ENCODE peak calls at places on chromosome 4, in seven cellular contexts. Y, E, D, C, A, K and S are unnamed samples.

GRCh38 chr4:7949759-7950158 is 10.1 kb upstream of the AFAP1 start:
- DNase-seq in A (no peak), E (no peak), C (no peak), D (no peak), K (no peak), Y (no peak), S (no peak)

GRCh38 chr4:146222313-146222712 is 8.0 kb downstream of the REELD1 start:
- DNase-seq in C (peak; percentile 89), D (peak; percentile 53), A (no peak), Y (no peak), K (no peak), E (peak; percentile 54), S (peak; percentile 75)

GRCh38 chr4:2078584-2078983 is 19.5 kb downstream of the NAT8L start:
- DNase-seq in D (no peak), A (no peak), K (no peak), C (no peak), Y (no peak), E (no peak), S (no peak)

GRCh38 chr4:182955411-182955810 is 38.2 kb upstream of the DCTD start:
- DNase-seq in E (peak; percentile 68), A (no peak), C (peak; percentile 51), D (no peak), K (no peak), Y (no peak), S (no peak)

GRCh38 chr4:139875456-139875855 is 209.8 kb downstream of the MGST2 start:
- DNase-seq in E (no peak), D (peak; percentile 61), A (peak; percentile 82), C (no peak), Y (peak; percentile 64), K (peak; percentile 17), S (no peak)

GRCh38 chr4:54228064-54228527 is 997 bp upstream of the PDGFRA start:
- DNase-seq in K (no peak), Y (peak; percentile 81), A (peak; percentile 84), C (peak; percentile 89), D (peak; percentile 85), E (peak; percentile 82), S (peak; percentile 12)

GRCh38 chr4:71377561-71377960 is 38.7 kb downstream of the SLC4A4 start:
- DNase-seq in C (peak; percentile 93), D (no peak), K (no peak), A (no peak), Y (no peak), E (peak; percentile 95), S (no peak)

GRCh38 chr4:125191252-125191651 is 123.5 kb upstream of the FAT4 start:
- DNase-seq in E (peak; percentile 93), C (no peak), A (no peak), D (no peak), K (no peak), Y (no peak), S (no peak)

GRCh38 chr4:136784326-136784725 is 748.0 kb downstream of the PCDH18 start:
- DNase-seq in E (peak; percentile 10), A (no peak), Y (no peak), C (no peak), K (no peak), D (no peak), S (no peak)

GRCh38 chr4:119962631-119963030 is 104.0 kb downstream of the MAD2L1 start:
- DNase-seq in D (no peak), A (no peak), E (peak; percentile 5), K (no peak), C (no peak), Y (no peak), S (no peak)
- H2BK120ac ChIP-seq in D (no peak overlapping the region), A (no peak overlapping the region), E (no peak overlapping the region), K (no peak overlapping the region), C (no peak overlapping the region), Y (no peak overlapping the region), S (no peak overlapping the region)

GRCh38 chr4:123616970-123617392 is 220.4 kb downstream of the SPRY1 start:
- DNase-seq in A (no peak), K (no peak), E (no peak), C (peak; percentile 94), Y (no peak), D (peak; percentile 74), S (peak; percentile 42)
- H3K4me1 ChIP-seq in A (no peaks in the 10 kb centered on the region), K (no peaks in the 10 kb centered on the region), E (peaks cover 6% of the 10 kb centered on the region), C (no peaks in the 10 kb centered on the region), Y (peaks cover 25% of the 10 kb centered on the region), D (no peaks in the 10 kb centered on the region), S (peaks cover 5% of the 10 kb centered on the region)

GRCh38 chr4:147336252-147336651 is 144.6 kb upstream of the EDNRA start:
- DNase-seq in E (no peak), Y (no peak), K (no peak), D (no peak), C (peak; percentile 42), A (no peak), S (no peak)

GRCh38 chr4:147332101-147332500 is 148.8 kb upstream of the EDNRA start:
- DNase-seq in E (no peak), C (no peak), D (no peak), Y (no peak), A (no peak), K (no peak), S (no peak)

GRCh38 chr4:147339116-147339515 is 141.8 kb upstream of the EDNRA start:
- DNase-seq in E (peak; percentile 36), K (no peak), Y (no peak), D (no peak), C (no peak), A (no peak), S (no peak)

GRCh38 chr4:147335183-147335582 is 145.7 kb upstream of the EDNRA start:
- DNase-seq in K (no peak), D (no peak), E (no peak), C (no peak), Y (no peak), A (no peak), S (no peak)

GRCh38 chr4:147334478-147334877 is 146.4 kb upstream of the EDNRA start:
- DNase-seq in Y (no peak), K (no peak), A (no peak), C (peak; percentile 80), D (no peak), E (peak; percentile 86), S (no peak)
- H2BK5ac ChIP-seq in Y (no peak overlapping the region), K (no peak overlapping the region), A (no peak overlapping the region), C (no peak overlapping the region), D (no peak overlapping the region), E (peak overlapping the region; percentile 80), S (no peak overlapping the region)

GRCh38 chr4:150033109-150033508 is 45.1 kb upstream of the DCLK2 start:
- DNase-seq in E (no peak), K (no peak), D (peak; percentile 51), Y (no peak), A (no peak), C (no peak), S (no peak)

GRCh38 chr4:150033937-150034336 is 44.3 kb upstream of the DCLK2 start:
- DNase-seq in E (peak; percentile 87), Y (no peak), A (no peak), D (no peak), C (peak; percentile 26), K (no peak), S (no peak)

GRCh38 chr4:150038335-150039076 is 39.7 kb upstream of the DCLK2 start:
- DNase-seq in Y (no peak), D (no peak), A (no peak), K (no peak), C (no peak), E (no peak), S (no peak)

GRCh38 chr4:150039790-150040189 is 38.5 kb upstream of the DCLK2 start:
- DNase-seq in A (no peak), D (peak; percentile 26), Y (no peak), C (no peak), E (no peak), K (no peak), S (no peak)

DNA sequence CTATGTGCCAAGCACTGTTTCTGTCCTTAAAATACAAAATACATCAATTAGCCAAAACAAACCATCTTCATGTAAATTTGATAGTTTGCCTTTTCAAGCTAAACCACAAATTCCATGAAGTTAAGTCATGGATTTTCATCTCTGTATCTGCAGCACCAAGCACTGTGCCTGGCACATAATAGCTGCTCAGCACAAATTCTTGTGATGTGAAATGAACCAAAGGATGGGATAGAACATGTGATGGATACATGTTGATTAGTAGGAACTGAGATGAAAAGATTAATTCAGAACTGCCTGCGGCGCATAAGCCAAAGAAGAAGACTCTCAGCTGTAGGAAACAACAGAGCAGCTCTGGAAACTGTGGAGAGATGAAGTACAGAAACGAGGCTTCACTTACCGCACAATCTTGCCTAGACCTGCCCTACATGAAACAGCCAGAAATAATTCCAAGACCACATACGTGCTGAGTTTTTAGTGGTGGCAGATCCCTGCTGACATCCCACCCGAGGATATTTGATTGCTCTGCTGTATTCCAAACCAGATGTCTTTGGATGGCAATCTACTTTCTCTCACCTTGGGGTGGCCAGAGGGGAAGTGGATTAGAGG is 40.9 kb upstream of the DCLK2 start:
- DNase-seq in K (no peak), C (no peak), Y (no peak), E (no peak), A (no peak), D (no peak), S (no peak)
- H2BK120ac ChIP-seq in K (no peak overlapping the region), C (no peak overlapping the region), Y (no peak overlapping the region), E (no peak overlapping the region), A (no peak overlapping the region), D (no peak overlapping the region), S (no peak overlapping the region)

GRCh38 chr4:128311659-128312392 is 24.2 kb upstream of the PGRMC2 start:
- DNase-seq in Y (no peak), K (no peak), C (no peak), A (no peak), D (no peak), E (no peak), S (no peak)
- H3K4me1 ChIP-seq in Y (no peaks in the 10 kb centered on the region), K (peaks cover 4% of the 10 kb centered on the region), C (peaks cover 4% of the 10 kb centered on the region), A (no peaks in the 10 kb centered on the region), D (peaks cover 3% of the 10 kb centered on the region), E (peaks cover 12% of the 10 kb centered on the region), S (peaks cover 6% of the 10 kb centered on the region)

GRCh38 chr4:109701566-109702399 is 1.5 kb downstream of the CASP6 start:
- DNase-seq in C (peak; percentile 1), D (peak; percentile 92), A (peak; percentile 50), K (peak; percentile 7), Y (no peak), E (no peak), S (no peak)
- H2BK5ac ChIP-seq in C (no peak overlapping the region), D (no peak overlapping the region), A (no peak overlapping the region), K (no peak overlapping the region), Y (no peak overlapping the region), E (no peak overlapping the region), S (no peak overlapping the region)